ENCODE peak calls at places on chromosomes 1 and 21, in eight cellular contexts. M is activated CD8-positive, alpha-beta memory T cell treated with anti-CD3 and anti-CD28 coated beads, Interleukin-2, amount 50 U/mL, for 48 hours; P is tibial artery; R is globus pallidus; Z is DMS153; A is anterior cingulate cortex; L is D341Med; I is stimulated activated CD8-positive, alpha-beta memory T cell treated with anti-CD3 and anti-CD28 coated beads, Interleukin-2, amount 100 ng/mL, for 48 hours. T is an unnamed sample.
A peak's percentile ranks its signal among the peaks of the same experiment; 100 is the strongest.

GRCh38 chr1:202355944-202356553 is 7.5 kb downstream of the PPP1R12B start:
- DNase-seq in A (no peak), L (no peak), P (no peak), Z (no peak), M (no peak), I (no peak), R (no peak), T (no peak)

GRCh38 chr1:201405484-201405831 is 6.3 kb upstream of the LAD1 start:
- DNase-seq in I (no peak), P (no peak), A (no peak), Z (no peak), M (no peak), R (no peak), L (no peak), T (no peak)

GRCh38 chr1:25037174-25038074 is 107.3 kb upstream of the RUNX3 start:
- DNase-seq in A (no peak), R (no peak), P (no peak), L (peak; percentile 72), I (peak; percentile 54), M (peak; percentile 84), Z (no peak), T (no peak)

GRCh38 chr1:97911266-97912215 is 9.3 kb downstream of the DPYD start:
- DNase-seq in A (no peak), I (no peak), P (no peak), Z (no peak), M (no peak), R (no peak), L (no peak), T (no peak)

GRCh38 chr1:114093624-114094302 is 59.9 kb downstream of the SYT6 start:
- DNase-seq in L (no peak), A (no peak), M (no peak), I (no peak), R (no peak), P (no peak), Z (no peak), T (no peak)

GRCh38 chr1:70552662-70553061 is 141.6 kb downstream of the CTH start:
- DNase-seq in A (no peak), M (no peak), I (no peak), P (no peak), L (no peak), R (no peak), Z (no peak), T (no peak)

GRCh38 chr1:117967900-117968299 is 38.4 kb downstream of the WDR3 start:
- DNase-seq in M (no peak), P (no peak), A (no peak), L (no peak), R (no peak), Z (peak; percentile 33), I (no peak), T (no peak)

GRCh38 chr21:31354604-31355443 is 10.8 kb upstream of the TIAM1 start:
- DNase-seq in I (peak; percentile 61), L (no peak), P (no peak), Z (no peak), M (peak; percentile 74), R (no peak), A (no peak), T (peak; percentile 17)

GRCh38 chr1:8818325-8818775 is 910 bp upstream of the RERE start:
- DNase-seq in P (peak; percentile 66), R (peak; percentile 58), M (peak; percentile 40), A (no peak), L (no peak), Z (peak; percentile 60), I (no peak), T (no peak)

GRCh38 chr1:184405743-184406142 is 18.9 kb downstream of the C1orf21 start:
- DNase-seq in I (no peak), L (no peak), P (no peak), M (no peak), Z (no peak), R (no peak), A (no peak), T (no peak)

GRCh38 chr1:159141584-159142518 is 29.6 kb upstream of the CADM3 start:
- DNase-seq in L (peak; percentile 63), M (peak; percentile 53), I (no peak), P (no peak), Z (peak; percentile 23), R (peak; percentile 16), A (peak; percentile 48), T (no peak)

GRCh38 chr1:157580179-157580827 is 17.6 kb downstream of the FCRL4 start:
- DNase-seq in A (no peak), L (peak; percentile 65), R (peak; percentile 38), I (no peak), Z (peak; percentile 65), M (no peak), P (no peak), T (no peak)

GRCh38 chr21:39483917-39484316 is 32.1 kb downstream of the SH3BGR start:
- DNase-seq in R (no peak), L (no peak), A (no peak), Z (no peak), M (no peak), I (no peak), P (no peak), T (no peak)

GRCh38 chr1:216456682-216457081 is 33.4 kb upstream of the USH2A start:
- DNase-seq in I (no peak), L (no peak), R (no peak), Z (no peak), P (no peak), M (no peak), A (no peak), T (no peak)

GRCh38 chr1:117512728-117513321 is 93.0 kb upstream of the TENT5C start:
- DNase-seq in R (peak; percentile 11), L (no peak), M (no peak), Z (no peak), A (no peak), I (no peak), P (no peak), T (no peak)

GRCh38 chr1:115300087-115300856 is 37.8 kb downstream of the NGF start:
- DNase-seq in Z (no peak), A (no peak), I (no peak), R (no peak), M (no peak), L (no peak), P (no peak), T (no peak)

GRCh38 chr21:36615274-36615964 is 83.5 kb upstream of the SIM2 start:
- DNase-seq in L (no peak), R (no peak), I (no peak), A (no peak), P (no peak), M (no peak), Z (no peak), T (no peak)

GRCh38 chr1:34759472-34760357 is at the start of gene GJB4:
- DNase-seq in P (no peak), R (no peak), Z (no peak), M (no peak), L (no peak), A (no peak), I (no peak), T (no peak)

GRCh38 chr1:17120962-17121837 is 1.9 kb upstream of the PADI2 start:
- DNase-seq in Z (no peak), P (no peak), A (no peak), R (no peak), L (no peak), I (no peak), M (no peak), T (peak; percentile 62)

GRCh38 chr1:153678519-153679336 is at the start of gene NPR1:
- DNase-seq in M (no peak), L (peak; percentile 85), Z (no peak), I (no peak), P (peak; percentile 81), R (no peak), A (no peak), T (peak; percentile 83)

GRCh38 chr1:24278726-24279125 is 40.4 kb upstream of the GRHL3 start:
- DNase-seq in A (no peak), P (no peak), L (no peak), I (no peak), Z (no peak), M (no peak), R (no peak), T (no peak)

GRCh38 chr1:234265861-234266260 is 107.4 kb upstream of the COA6 start:
- DNase-seq in Z (peak; percentile 38), P (no peak), I (no peak), L (no peak), R (no peak), A (no peak), M (no peak), T (no peak)

GRCh38 chr21:31282095-31282709 is 61.9 kb downstream of the TIAM1 start:
- DNase-seq in I (no peak), P (no peak), L (no peak), R (no peak), M (no peak), Z (no peak), A (no peak), T (peak; percentile 15)

GRCh38 chr1:48960304-48960703 is 183.6 kb upstream of the BEND5 start:
- DNase-seq in M (no peak), L (no peak), A (no peak), P (no peak), R (no peak), Z (no peak), I (no peak), T (no peak)

GRCh38 chr1:176752505-176752904 is 289.5 kb downstream of the PAPPA2 start:
- DNase-seq in I (no peak), M (no peak), A (no peak), P (no peak), L (no peak), Z (no peak), R (no peak), T (no peak)

T was measured in psoas muscle.